ENCODE peak calls at places on chromosomes 1 and 21, in five cellular contexts. C is heart left ventricle, K is esophagus squamous epithelium, E is Peyer's patch, G is tibial nerve. N is an unnamed sample.

GRCh38 chr1:63848764-63849548 is 75.1 kb downstream of the ROR1 start:
- DNase-seq in C (no peak), K (no peak), G (no peak), E (no peak), N (no peak)

GRCh38 chr1:26993237-26994019 is at the start of gene TRNP1:
- DNase-seq in K (no peak), G (peak; percentile 61), C (peak; percentile 70), E (peak; percentile 68), N (peak; percentile 88)

GRCh38 chr21:38333290-38334272 is 76.8 kb downstream of the KCNJ15 start:
- DNase-seq in E (no peak), K (no peak), C (no peak), G (no peak), N (no peak)

GRCh38 chr1:91746728-91747338 is 139.1 kb downstream of the TGFBR3 start:
- DNase-seq in C (no peak), E (no peak), G (no peak), K (no peak), N (no peak)

GRCh38 chr1:156708245-156708661 is 2.9 kb upstream of the CRABP2 start:
- DNase-seq in C (no peak), E (no peak), K (no peak), G (no peak), N (no peak)

GRCh38 chr21:42363331-42363730 is 3.0 kb downstream of the TFF1 start:
- DNase-seq in K (no peak), G (no peak), C (no peak), E (no peak), N (no peak)

GRCh38 chr21:24727803-24728425 is 879.4 kb downstream of the MRPL39 start:
- DNase-seq in G (no peak), K (no peak), C (no peak), E (no peak), N (no peak)

GRCh38 chr1:233661376-233662159 is 47.7 kb downstream of the KCNK1 start:
- DNase-seq in G (no peak), C (no peak), K (no peak), E (no peak), N (no peak)

GRCh38 chr21:42107881-42108553 is 36.9 kb downstream of the UMODL1 start:
- DNase-seq in G (no peak), E (peak; percentile 82), C (peak; percentile 60), K (no peak), N (peak; percentile 60)

GRCh38 chr21:41119901-41120300 is 48.1 kb upstream of the BACE2 start:
- DNase-seq in E (no peak), G (no peak), K (no peak), C (no peak), N (no peak)

GRCh38 chr1:199046618-199047017 is 407.8 kb downstream of the PTPRC start:
- DNase-seq in C (no peak), E (no peak), G (no peak), K (no peak), N (no peak)

GRCh38 chr1:85678193-85678592 is 30.0 kb downstream of the ZNHIT6 start:
- DNase-seq in K (no peak), E (no peak), G (no peak), C (no peak), N (no peak)

GRCh38 chr1:64478594-64479248 is 8.8 kb downstream of the CACHD1 start:
- DNase-seq in C (no peak), E (no peak), K (no peak), G (no peak), N (no peak)

GRCh38 chr1:16143566-16144324 is 12.1 kb downstream of the EPHA2 start:
- DNase-seq in E (no peak), G (no peak), K (no peak), C (peak; percentile 87), N (peak; percentile 80)
- H3K27ac ChIP-seq in E (peak overlapping the region; percentile 94), G (no peak overlapping the region), K (peak overlapping the region; percentile 88), C (peak overlapping the region; percentile 88), N (no peak overlapping the region)

GRCh38 chr1:218711884-218712674 is 366.9 kb downstream of the TGFB2 start:
- DNase-seq in G (no peak), C (no peak), K (no peak), E (no peak), N (no peak)
- TF ChIP-seq CTCF in G (no peak), C (no peak), K (no peak), E (no peak), N (no peak)

GRCh38 chr1:206609229-206609991 is 2.9 kb downstream of the EIF2D start:
- DNase-seq in G (no peak), C (no peak), K (no peak), E (no peak), N (no peak)

GRCh38 chr1:206608108-206608698 is 4.1 kb downstream of the EIF2D start:
- DNase-seq in K (no peak), E (peak; percentile 38), G (peak; percentile 33), C (no peak), N (peak; percentile 47)

GRCh38 chr1:206606867-206607266 is 5.4 kb downstream of the EIF2D start:
- DNase-seq in K (no peak), C (no peak), G (no peak), E (no peak), N (no peak)

DNA sequence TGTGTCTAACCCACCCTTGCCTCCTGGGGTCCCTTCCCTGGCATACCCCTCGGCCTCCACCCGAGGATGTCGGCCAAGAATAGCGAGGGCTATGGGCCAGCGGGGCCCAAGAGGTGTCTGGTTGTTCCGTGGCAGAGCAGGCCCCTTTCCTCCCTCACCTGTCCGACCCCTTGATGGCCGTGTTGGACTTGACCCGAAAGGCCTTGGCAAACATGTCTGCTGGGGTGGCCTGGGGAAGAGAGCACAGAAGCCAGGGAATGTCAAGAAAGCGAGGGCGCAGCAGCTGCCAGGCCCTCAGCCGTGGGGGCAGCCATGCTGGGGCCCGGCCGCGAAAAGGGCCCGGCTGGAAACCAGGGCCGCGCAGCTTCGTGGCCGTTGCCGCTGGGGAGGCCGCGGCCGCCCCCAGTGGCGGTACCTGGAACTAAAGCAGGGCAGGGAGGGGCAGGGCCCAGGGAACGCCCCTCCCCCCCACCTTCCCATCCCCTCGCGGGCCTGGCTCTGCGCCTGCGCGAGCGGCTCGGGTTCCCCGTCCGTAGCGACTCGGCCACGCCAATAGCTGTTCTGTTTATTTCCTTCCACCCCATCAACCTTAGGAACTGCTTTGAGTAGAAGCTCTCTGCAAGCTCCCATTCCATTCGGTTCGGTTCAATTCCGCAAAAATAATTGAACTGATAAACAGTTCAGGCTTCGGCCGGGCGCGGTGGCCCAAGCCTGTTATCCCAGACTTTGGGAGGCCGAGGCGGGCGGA is at the start of gene EIF2D:
- DNase-seq in K (peak; percentile 38), C (peak; percentile 95), E (peak; percentile 91), G (peak; percentile 89), N (peak; percentile 95)
- TF ChIP-seq POLR2A in K (no peak), C (peak; percentile 58), E (peak; percentile 70), G (peak; percentile 57), N (no peak)

GRCh38 chr1:16063921-16064320 is 9.5 kb downstream of the FAM131C start:
- DNase-seq in K (no peak), E (no peak), G (no peak), C (no peak), N (no peak)
- H3K27ac ChIP-seq in K (no peak overlapping the region), E (no peak overlapping the region), G (no peak overlapping the region), C (no peak overlapping the region), N (no peak overlapping the region)

GRCh38 chr1:113137563-113137962 is 64.6 kb downstream of the LRIG2 start:
- DNase-seq in K (no peak), C (no peak), G (no peak), E (no peak), N (no peak)

GRCh38 chr1:113138778-113139177 is 65.8 kb downstream of the LRIG2 start:
- DNase-seq in C (no peak), G (no peak), E (no peak), K (no peak), N (no peak)

GRCh38 chr1:113142791-113143190 is 69.8 kb downstream of the LRIG2 start:
- DNase-seq in E (no peak), G (no peak), K (no peak), C (no peak), N (no peak)

GRCh38 chr1:113141650-113142473 is 68.9 kb downstream of the LRIG2 start:
- DNase-seq in G (no peak), E (no peak), C (no peak), K (no peak), N (no peak)

DNA sequence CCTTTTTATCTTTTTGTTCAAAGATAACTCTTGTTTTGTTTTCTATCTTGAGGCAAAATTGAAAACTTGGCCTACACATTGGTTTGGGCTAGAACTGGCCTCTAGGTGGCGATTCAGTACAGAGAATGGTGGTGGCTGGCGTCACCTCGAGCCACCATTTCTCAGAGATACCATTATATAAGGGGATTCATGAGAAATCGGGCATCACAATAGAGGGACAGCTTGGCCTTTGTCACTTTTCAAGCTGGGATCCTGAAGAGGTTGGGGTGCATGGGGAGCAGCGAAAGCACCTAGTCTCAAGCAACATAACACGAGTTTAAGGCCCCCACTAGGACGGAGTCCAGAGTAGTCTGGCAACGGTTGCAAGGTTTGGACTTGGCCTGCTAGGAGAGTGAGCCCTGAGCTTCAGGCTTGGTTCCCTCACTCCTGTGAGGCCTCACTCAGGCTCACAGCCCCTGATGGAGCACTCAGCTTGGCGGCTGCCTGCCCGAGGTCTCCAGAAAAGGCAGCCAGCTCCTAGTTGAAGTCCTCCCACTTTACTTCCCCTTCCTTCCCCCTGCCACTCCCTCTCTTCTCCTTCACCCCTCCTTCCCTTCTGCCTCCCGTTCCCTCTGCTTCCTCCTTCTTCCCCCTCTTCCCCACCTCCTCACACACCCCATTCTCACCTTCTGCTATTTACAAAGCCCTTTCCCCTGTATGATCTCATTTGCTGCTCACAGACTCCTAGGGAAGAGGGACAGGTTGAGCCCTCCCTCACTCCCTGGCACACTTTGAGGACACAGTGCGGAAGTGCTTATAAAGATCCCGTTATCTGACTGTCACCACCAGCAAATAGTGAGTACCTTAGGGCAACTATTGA is 67.8 kb downstream of the LRIG2 start:
- DNase-seq in G (peak; percentile 82), K (no peak), E (peak; percentile 49), C (peak; percentile 41), N (peak; percentile 78)
- TF ChIP-seq CTCF in G (peak; percentile 72), K (peak; percentile 85), E (peak; percentile 31), C (peak; percentile 88), N (peak; percentile 80)

GRCh38 chr1:205748398-205749093 is 1.4 kb downstream of the NUCKS1 start:
- DNase-seq in E (no peak), K (no peak), C (no peak), G (peak; percentile 10), N (peak; percentile 39)
- TF ChIP-seq POLR2A in E (no peak), K (no peak), C (no peak), G (no peak), N (no peak)